ENCODE peak calls at places on chromosomes 7 and 10, in seven cellular contexts. X is A549, F is sigmoid colon, V is H54, D is erythroblast, K is breast epithelium, W is uterus. P is an unnamed sample.
A peak's percentile ranks its signal among the peaks of the same experiment; 100 is the strongest.

GRCh38 chr10:30080161-30080560 is 20.8 kb upstream of the JCAD start:
- DNase-seq in W (no peak), X (no peak), F (no peak), K (no peak), D (no peak), V (no peak), P (no peak)

GRCh38 chr7:1197997-1198632 is 34.6 kb upstream of the UNCX start:
- DNase-seq in X (peak; percentile 31), F (no peak), W (no peak), V (peak; percentile 63), K (no peak), D (no peak), P (no peak)

GRCh38 chr7:158588085-158588877 is 658 bp upstream of the PTPRN2 start:
- DNase-seq in K (no peak), D (no peak), W (no peak), V (no peak), F (peak; percentile 57), X (no peak), P (no peak)

GRCh38 chr10:114615600-114616007 is 42.5 kb downstream of the ABLIM1 start:
- DNase-seq in F (no peak), V (no peak), D (no peak), W (no peak), K (no peak), X (no peak), P (no peak)

GRCh38 chr7:17144313-17144712 is 154.1 kb upstream of the AHR start:
- DNase-seq in K (no peak), W (no peak), D (peak; percentile 51), X (peak; percentile 24), F (no peak), V (peak; percentile 29), P (no peak)

GRCh38 chr7:111255576-111255975 is 164.6 kb downstream of the LRRN3 start:
- DNase-seq in F (no peak), K (no peak), D (no peak), V (no peak), W (no peak), X (no peak), P (no peak)

GRCh38 chr10:115049957-115050356 is 43.2 kb upstream of the ATRNL1 start:
- DNase-seq in X (no peak), W (no peak), D (no peak), K (no peak), V (no peak), F (no peak), P (no peak)

GRCh38 chr7:94620703-94621118 is 35.2 kb downstream of the SGCE start:
- DNase-seq in X (peak; percentile 79), F (peak; percentile 87), K (peak; percentile 54), W (peak; percentile 50), D (peak; percentile 23), V (peak; percentile 70), P (peak; percentile 57)

GRCh38 chr10:122333037-122333436 is 41.5 kb upstream of the PLEKHA1 start:
- DNase-seq in W (no peak), F (no peak), V (no peak), D (no peak), X (no peak), K (no peak), P (no peak)

GRCh38 chr7:110604885-110605284 is 486.0 kb upstream of the LRRN3 start:
- DNase-seq in X (no peak), W (no peak), D (no peak), F (no peak), V (no peak), K (no peak), P (no peak)

GRCh38 chr7:139896288-139896687 is 67.2 kb downstream of the TBXAS1 start:
- DNase-seq in D (no peak), V (no peak), F (no peak), X (no peak), W (no peak), K (no peak), P (no peak)

GRCh38 chr7:156516791-156517378 is 123.7 kb upstream of the RNF32 start:
- DNase-seq in W (no peak), F (no peak), X (no peak), V (no peak), K (no peak), D (no peak), P (no peak)

GRCh38 chr10:51074238-51075028 is at the start of gene PRKG1:
- DNase-seq in K (peak; percentile 74), F (peak; percentile 92), D (no peak), W (peak; percentile 81), X (peak; percentile 41), V (peak; percentile 63), P (peak; percentile 77)

GRCh38 chr7:150322833-150323681 is at the start of the genes ACTR3C and LRRC61:
- DNase-seq in D (peak; percentile 66), W (peak; percentile 48), V (no peak), F (no peak), X (no peak), K (no peak), P (peak; percentile 75)

GRCh38 chr7:150322114-150322832 is 882 bp upstream of the LRRC61 start:
- DNase-seq in W (no peak), V (no peak), X (no peak), K (no peak), F (no peak), D (peak; percentile 79), P (no peak)

GRCh38 chr7:150323682-150324365 is 479 bp upstream of the ACTR3C start:
- DNase-seq in F (no peak), K (no peak), V (no peak), W (no peak), X (no peak), D (no peak), P (no peak)

GRCh38 chr7:150324366-150324961 is 1.1 kb upstream of the ACTR3C start:
- DNase-seq in K (no peak), W (no peak), V (no peak), F (no peak), D (no peak), X (no peak), P (no peak)

GRCh38 chr7:150321788-150322113 is 1.4 kb upstream of the LRRC61 start:
- DNase-seq in W (no peak), K (no peak), X (no peak), F (no peak), D (no peak), V (no peak), P (no peak)
- TF ChIP-seq POLR2A in W (no peak), K (no peak), X (no peak), F (no peak), D (no peak), V (no peak), P (no peak)

GRCh38 chr10:69403519-69403918 is 13.2 kb downstream of the TACR2 start:
- DNase-seq in V (no peak), W (peak; percentile 48), F (no peak), D (no peak), X (no peak), K (no peak), P (no peak)
- TF ChIP-seq POLR2A in V (no peak), W (no peak), F (no peak), D (no peak), X (no peak), K (no peak), P (no peak)

GRCh38 chr7:100677308-100678095 is 4.0 kb downstream of the GNB2 start:
- DNase-seq in F (no peak), X (no peak), W (no peak), D (no peak), K (no peak), V (no peak), P (no peak)

GRCh38 chr7:100674441-100675407 is 1.2 kb downstream of the GNB2 start:
- DNase-seq in F (peak; percentile 75), K (no peak), V (no peak), W (no peak), X (no peak), D (peak; percentile 70), P (no peak)

GRCh38 chr7:100673942-100674431 is 447 bp downstream of the GNB2 start:
- DNase-seq in X (no peak), K (no peak), W (peak; percentile 61), V (no peak), D (peak; percentile 71), F (peak; percentile 86), P (no peak)

GRCh38 chr7:100676501-100677306 is 3.2 kb downstream of the GNB2 start:
- DNase-seq in D (no peak), W (no peak), X (no peak), V (no peak), F (peak; percentile 74), K (no peak), P (no peak)

DNA sequence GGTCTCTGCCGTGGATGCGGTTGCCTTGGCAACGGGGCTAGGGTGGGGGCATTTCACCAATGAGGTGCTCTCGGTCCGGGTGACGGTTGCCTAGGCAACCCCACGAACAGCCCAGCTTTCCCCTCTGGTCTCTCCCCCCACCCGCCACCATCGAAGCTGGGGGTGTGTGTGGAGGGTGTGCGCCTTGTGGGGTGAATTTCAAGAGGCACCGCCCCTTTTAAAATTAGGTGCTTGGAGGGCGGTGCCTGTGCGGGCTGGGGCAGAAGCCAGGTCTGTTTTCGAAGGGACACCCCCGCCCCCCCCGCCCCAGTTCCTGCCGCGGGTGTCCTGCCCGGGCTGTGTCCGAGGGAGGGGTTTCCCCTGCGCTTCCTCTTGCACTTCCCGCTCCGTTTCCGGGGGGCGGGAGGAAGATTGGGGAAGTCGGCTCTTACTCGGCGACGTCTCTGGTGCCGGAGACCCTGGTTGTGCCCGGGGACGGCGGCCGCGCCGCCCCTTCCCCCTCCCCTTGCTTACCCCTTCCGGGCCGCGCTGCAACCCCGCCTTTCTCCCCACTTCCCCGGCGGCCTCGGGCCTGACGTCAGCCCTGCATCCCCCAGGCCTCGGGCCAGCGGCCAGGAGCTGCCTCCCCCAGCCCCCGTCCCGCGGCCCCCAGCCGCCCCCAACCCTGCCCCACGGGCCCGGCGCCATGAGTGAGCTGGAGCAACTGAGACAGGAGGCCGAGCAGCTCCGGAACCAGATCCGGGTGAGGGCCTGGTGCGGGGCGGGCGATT is 2.2 kb downstream of the GNB2 start:
- DNase-seq in W (peak; percentile 80), F (peak; percentile 94), K (peak; percentile 80), X (peak; percentile 35), D (peak; percentile 88), V (peak; percentile 75), P (peak; percentile 80)
- TF ChIP-seq POLR2A in W (no peak), F (no peak), K (no peak), X (no peak), D (peak; percentile 24), V (no peak), P (no peak)

GRCh38 chr7:134646425-134647305 is at the start of gene BPGM:
- DNase-seq in X (peak; percentile 100), D (peak; percentile 100), W (peak; percentile 98), K (peak; percentile 98), V (peak; percentile 84), F (peak; percentile 99), P (peak; percentile 98)

GRCh38 chr7:134643131-134643530 is 3.5 kb upstream of the BPGM start:
- DNase-seq in W (no peak), K (no peak), X (no peak), V (no peak), D (no peak), F (no peak), P (peak; percentile 34)

GRCh38 chr7:134648456-134648855 is 1.8 kb downstream of the BPGM start:
- DNase-seq in X (no peak), K (no peak), W (no peak), V (no peak), F (no peak), D (no peak), P (no peak)

GRCh38 chr7:134645935-134646334 is 718 bp upstream of the BPGM start:
- DNase-seq in D (peak; percentile 69), W (no peak), K (no peak), V (no peak), X (no peak), F (no peak), P (no peak)

DNA sequence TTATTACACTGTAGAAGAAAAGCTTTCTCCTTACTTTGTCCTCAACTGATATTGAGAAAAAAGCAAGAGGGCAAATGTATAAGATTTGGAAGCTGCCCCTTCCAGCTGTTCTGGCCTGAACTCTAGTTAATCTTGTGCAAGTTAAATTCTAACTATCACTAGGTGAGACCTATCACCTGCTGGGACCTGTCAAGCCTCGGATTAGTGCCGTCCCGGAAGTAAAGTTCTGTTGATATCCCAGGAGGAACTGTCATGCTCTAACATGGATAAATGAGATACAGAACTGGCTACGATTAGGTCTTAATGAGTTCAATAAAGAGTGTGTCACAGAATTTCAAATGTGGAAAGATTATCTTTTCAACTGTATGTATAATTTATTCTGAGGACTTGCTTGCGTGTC is 1.2 kb upstream of the BPGM start:
- DNase-seq in F (no peak), X (no peak), V (no peak), W (no peak), D (no peak), K (no peak), P (no peak)
- TF ChIP-seq POLR2A in F (no peak), X (no peak), V (no peak), W (no peak), D (no peak), K (no peak), P (no peak)